ENCODE peak calls at places on chromosomes 6 and 20, in nine cellular contexts. M, T, G, I, P, Z, X, B and E are unnamed samples.

GRCh38 chr6:151036869-151037680 is 171.6 kb downstream of the MTHFD1L start:
- DNase-seq in I (no peak), P (no peak), T (no peak), Z (peak), B (no peak), G (peak), M (no peak), X (no peak), E (peak)

GRCh38 chr6:113626470-113626869 is 230.7 kb upstream of the MARCKS start:
- DNase-seq in I (no peak), T (no peak), B (no peak), X (no peak), M (no peak), Z (no peak), G (no peak), P (no peak), E (no peak)

GRCh38 chr6:90369024-90369519 is 72.4 kb upstream of the BACH2 start:
- DNase-seq in Z (peak), X (peak), I (peak), P (peak), B (peak), G (peak), M (peak), T (peak), E (peak)

GRCh38 chr20:35582741-35583404 is 32.8 kb upstream of the SPAG4 start:
- DNase-seq in G (no peak), I (no peak), X (no peak), B (no peak), M (no peak), Z (no peak), P (no peak), T (no peak), E (no peak)

GRCh38 chr6:144467921-144468320 is 182.8 kb downstream of the UTRN start:
- DNase-seq in G (no peak), P (peak), T (no peak), X (no peak), I (peak), M (no peak), B (no peak), Z (no peak), E (no peak)

GRCh38 chr6:169950558-169950957 is 199.1 kb downstream of the ERMARD start:
- DNase-seq in Z (peak), X (peak), G (peak), P (no peak), T (no peak), I (peak), M (no peak), B (no peak), E (no peak)

GRCh38 chr6:130848945-130849344 is 21.7 kb downstream of the SMLR1 start:
- DNase-seq in G (no peak), I (no peak), B (no peak), Z (no peak), M (no peak), T (no peak), P (peak), X (no peak), E (no peak)

GRCh38 chr6:84774174-84775158 is 10.1 kb upstream of the TBX18 start:
- DNase-seq in T (peak), X (no peak), P (peak), Z (no peak), I (peak), M (peak), G (peak), B (peak), E (no peak)

GRCh38 chr20:25070821-25071473 is 11.0 kb downstream of the VSX1 start:
- DNase-seq in M (no peak), Z (no peak), I (no peak), G (no peak), B (no peak), X (no peak), P (no peak), T (no peak), E (no peak)

GRCh38 chr6:360791-361373 is 30.7 kb upstream of the IRF4 start:
- DNase-seq in M (no peak), T (no peak), I (no peak), P (no peak), G (no peak), X (no peak), Z (no peak), B (no peak), E (no peak)

GRCh38 chr6:134925800-134926199 is 24.1 kb downstream of the ALDH8A1 start:
- DNase-seq in Z (no peak), T (no peak), X (peak), P (peak), M (peak), G (peak), I (no peak), B (no peak), E (peak)

GRCh38 chr6:148423601-148424270 is 81.1 kb downstream of the SASH1 start:
- DNase-seq in G (no peak), B (no peak), I (no peak), M (no peak), T (no peak), P (no peak), Z (no peak), X (peak), E (no peak)

GRCh38 chr6:52020961-52021570 is 66.3 kb downstream of the PKHD1 start:
- DNase-seq in X (peak), B (peak), T (peak), P (peak), Z (peak), G (peak), M (no peak), I (peak), E (no peak)

GRCh38 chr20:60219984-60220540 is 261.8 kb downstream of the CDH26 start:
- DNase-seq in M (no peak), P (no peak), T (no peak), B (no peak), I (no peak), G (no peak), Z (no peak), X (peak), E (no peak)

GRCh38 chr20:43942661-43943285 is 28.1 kb downstream of the TOX2 start:
- DNase-seq in T (no peak), B (no peak), Z (peak), I (no peak), X (peak), P (no peak), G (peak), M (peak), E (peak)

GRCh38 chr6:41702771-41703494 is 32.5 kb downstream of the TFEB start:
- DNase-seq in Z (no peak), T (no peak), B (no peak), P (no peak), X (no peak), I (no peak), G (no peak), M (no peak), E (no peak)

GRCh38 chr20:4375881-4376280 is 345.8 kb upstream of the PRND start:
- DNase-seq in Z (no peak), T (peak), B (no peak), X (peak), G (peak), M (no peak), P (no peak), I (no peak), E (peak)

GRCh38 chr6:56524891-56525703 is 117.6 kb downstream of the DST start:
- DNase-seq in M (no peak), P (no peak), Z (peak), B (no peak), X (peak), I (no peak), T (peak), G (peak), E (peak)

GRCh38 chr6:23533954-23534725 is 591.9 kb upstream of the NRSN1 start:
- DNase-seq in I (no peak), T (no peak), X (no peak), Z (peak), P (no peak), M (no peak), B (no peak), G (no peak), E (peak)

GRCh38 chr6:45808041-45808440 is 207.6 kb downstream of the CLIC5 start:
- DNase-seq in M (no peak), Z (no peak), T (no peak), I (no peak), X (no peak), B (no peak), P (no peak), G (no peak), E (no peak)

GRCh38 chr6:35327349-35328027 is 14.9 kb upstream of the PPARD start:
- DNase-seq in P (peak), M (peak), G (peak), X (peak), I (peak), B (peak), T (peak), Z (peak), E (no peak)

GRCh38 chr6:95511404-95511803 is 65.9 kb upstream of the MANEA start:
- DNase-seq in G (no peak), M (no peak), P (no peak), B (no peak), X (no peak), I (no peak), T (no peak), Z (no peak), E (no peak)

GRCh38 chr6:34273242-34273805 is 24.5 kb upstream of the SMIM29 start:
- DNase-seq in G (no peak), X (peak), M (no peak), T (no peak), Z (no peak), B (peak), P (no peak), I (no peak), E (peak)

GRCh38 chr6:95099410-95099809 is 477.9 kb upstream of the MANEA start:
- DNase-seq in Z (no peak), X (no peak), P (no peak), B (no peak), I (no peak), T (no peak), M (no peak), G (peak), E (no peak)

GRCh38 chr6:73800997-73801396 is 105.0 kb downstream of the CD109 start:
- DNase-seq in T (no peak), I (no peak), P (no peak), M (no peak), G (no peak), Z (no peak), B (no peak), X (no peak), E (no peak)

GRCh38 chr6:16751251-16751946 is 9.9 kb downstream of the ATXN1 start:
- DNase-seq in M (no peak), G (peak), Z (peak), B (no peak), T (no peak), I (no peak), X (no peak), P (no peak), E (peak)

GRCh38 chr6:11785449-11785951 is 6.9 kb upstream of the ADTRP start:
- DNase-seq in Z (peak), T (no peak), G (peak), P (no peak), X (no peak), I (no peak), B (no peak), M (no peak), E (peak)

GRCh38 chr6:121531658-121532167 is 96.3 kb downstream of the GJA1 start:
- DNase-seq in M (no peak), X (no peak), I (no peak), P (no peak), T (no peak), B (no peak), G (no peak), Z (no peak), E (no peak)

GRCh38 chr6:32815115-32815514 is 1.7 kb downstream of the HLA-DOB start:
- DNase-seq in G (peak), Z (no peak), P (no peak), X (peak), M (no peak), T (no peak), B (no peak), I (no peak), E (peak)

GRCh38 chr20:25220810-25221591 is 25.5 kb downstream of the ENTPD6 start:
- DNase-seq in T (no peak), M (no peak), G (no peak), Z (no peak), P (no peak), B (no peak), X (no peak), I (no peak), E (no peak)

GRCh38 chr20:37366749-37367148 is 20.8 kb downstream of the SRC start:
- DNase-seq in I (no peak), G (no peak), X (no peak), M (no peak), P (no peak), B (no peak), T (no peak), Z (no peak), E (no peak)

GRCh38 chr20:34643919-34644318 is 33.0 kb downstream of the PIGU start:
- DNase-seq in Z (peak), I (no peak), X (peak), G (peak), T (no peak), B (no peak), P (no peak), M (no peak), E (peak)

GRCh38 chr20:63056236-63057132 is 49.7 kb upstream of the BHLHE23 start:
- DNase-seq in B (peak), G (peak), I (peak), T (peak), P (peak), M (peak), X (no peak), Z (peak), E (no peak)

GRCh38 chr6:84773431-84774173 is 9.2 kb upstream of the TBX18 start:
- DNase-seq in M (no peak), B (no peak), X (no peak), T (peak), Z (no peak), P (peak), I (peak), G (peak), E (no peak)

GRCh38 chr6:148704539-148704938 is 42.3 kb upstream of the UST start:
- DNase-seq in G (no peak), T (no peak), M (no peak), Z (no peak), X (no peak), B (no peak), P (no peak), I (no peak), E (no peak)

GRCh38 chr20:22576273-22576672 is 8.1 kb downstream of the FOXA2 start:
- DNase-seq in T (no peak), G (no peak), M (no peak), B (no peak), Z (no peak), X (no peak), P (no peak), I (no peak), E (no peak)

GRCh38 chr20:22575737-22576136 is 8.6 kb downstream of the FOXA2 start:
- DNase-seq in B (no peak), T (no peak), Z (no peak), G (no peak), I (no peak), X (no peak), M (no peak), P (no peak), E (no peak)

GRCh38 chr20:22578221-22579118 is 5.9 kb downstream of the FOXA2 start:
- DNase-seq in P (no peak), X (no peak), B (no peak), Z (peak), M (no peak), G (no peak), T (peak), I (peak), E (no peak)

GRCh38 chr20:22577515-22578220 is 6.7 kb downstream of the FOXA2 start:
- DNase-seq in G (no peak), I (peak), X (no peak), T (peak), Z (peak), B (no peak), M (no peak), P (peak), E (no peak)

DNA sequence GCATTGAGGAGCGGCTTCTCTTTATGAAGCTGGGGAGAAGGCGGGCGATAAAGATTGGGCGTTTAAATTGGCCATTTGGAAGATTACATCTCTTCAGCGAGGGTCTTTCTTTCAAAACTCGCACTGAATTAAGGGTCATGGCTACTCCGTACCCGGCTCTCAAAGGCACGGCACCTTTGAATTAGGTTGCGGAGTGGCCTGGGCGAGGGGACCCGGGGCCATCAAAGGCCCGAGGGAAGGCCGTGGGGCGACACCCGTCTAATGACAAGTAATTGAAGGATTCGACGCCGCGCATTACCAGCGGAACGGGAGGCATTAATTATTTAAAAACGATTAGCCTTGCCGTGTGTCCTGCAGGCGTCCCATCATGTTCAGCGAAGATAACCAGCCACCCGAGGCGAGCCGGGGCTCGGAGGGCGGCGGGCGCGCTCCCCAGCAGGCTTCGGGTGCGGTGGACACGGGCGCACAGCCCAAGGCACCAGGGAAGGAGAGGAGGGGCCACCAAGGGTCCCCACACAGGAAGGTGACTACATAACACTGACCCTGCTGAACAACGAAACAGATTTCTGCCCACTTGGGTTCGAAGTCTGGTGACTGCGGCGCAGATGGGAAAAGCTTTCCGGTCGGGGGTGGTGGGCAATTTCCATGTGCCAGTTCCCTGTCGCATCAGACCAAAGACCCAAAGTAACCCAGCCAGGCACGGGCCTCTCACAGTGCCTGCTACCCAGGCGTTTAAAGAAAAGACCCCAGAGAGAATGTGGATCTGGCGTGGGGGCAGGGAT is 7.4 kb downstream of the FOXA2 start:
- DNase-seq in P (no peak), Z (no peak), G (no peak), T (no peak), B (no peak), M (no peak), X (no peak), I (peak), E (no peak)
- TF ChIP-seq EZH2 in P (peak), Z (no peak), G (no peak), T (peak), B (no peak), M (no peak), X (no peak), I (peak), E (no peak)

GRCh38 chr6:5996701-5997419 is 9.9 kb downstream of the NRN1 start:
- DNase-seq in P (peak), I (peak), X (no peak), M (no peak), Z (no peak), T (peak), G (peak), B (no peak), E (no peak)

GRCh38 chr6:5995705-5996686 is 10.7 kb downstream of the NRN1 start:
- DNase-seq in Z (no peak), M (no peak), I (peak), T (peak), B (peak), P (peak), G (peak), X (no peak), E (no peak)

GRCh38 chr6:5997420-5998093 is 9.2 kb downstream of the NRN1 start:
- DNase-seq in X (no peak), G (peak), T (no peak), I (peak), P (peak), B (no peak), M (no peak), Z (no peak), E (no peak)

GRCh38 chr6:5994234-5994998 is 12.3 kb downstream of the NRN1 start:
- DNase-seq in P (peak), G (no peak), B (no peak), I (peak), M (no peak), Z (no peak), X (no peak), T (no peak), E (no peak)

GRCh38 chr6:5994999-5995698 is 11.6 kb downstream of the NRN1 start:
- DNase-seq in T (no peak), M (no peak), P (no peak), I (no peak), X (no peak), G (no peak), B (no peak), Z (no peak), E (no peak)
- TF ChIP-seq EZH2 in T (peak), M (no peak), P (peak), I (peak), X (no peak), G (peak), B (no peak), Z (no peak), E (peak)

GRCh38 chr20:47784599-47785320 is 521 bp downstream of the SULF2 start:
- DNase-seq in T (peak), P (peak), B (no peak), X (peak), M (peak), Z (peak), I (peak), G (peak), E (peak)
- TF ChIP-seq EZH2 in T (no peak), P (no peak), B (no peak), X (peak), M (no peak), Z (no peak), I (no peak), G (no peak), E (no peak)

GRCh38 chr6:149987602-149988107 is 23.9 kb downstream of the ULBP1 start:
- DNase-seq in X (no peak), T (no peak), G (no peak), I (no peak), B (no peak), Z (no peak), P (no peak), M (no peak), E (no peak)
- TF ChIP-seq EZH2 in X (no peak), T (peak), G (no peak), I (peak), B (no peak), Z (no peak), P (no peak), M (no peak), E (no peak)

GRCh38 chr20:46204594-46205205 is 86.6 kb downstream of the CD40 start:
- DNase-seq in X (no peak), T (no peak), P (no peak), Z (no peak), I (no peak), B (no peak), G (no peak), M (no peak), E (no peak)
- TF ChIP-seq EZH2 in X (no peak), T (no peak), P (no peak), Z (no peak), I (no peak), B (no peak), G (no peak), M (no peak), E (no peak)

DNA sequence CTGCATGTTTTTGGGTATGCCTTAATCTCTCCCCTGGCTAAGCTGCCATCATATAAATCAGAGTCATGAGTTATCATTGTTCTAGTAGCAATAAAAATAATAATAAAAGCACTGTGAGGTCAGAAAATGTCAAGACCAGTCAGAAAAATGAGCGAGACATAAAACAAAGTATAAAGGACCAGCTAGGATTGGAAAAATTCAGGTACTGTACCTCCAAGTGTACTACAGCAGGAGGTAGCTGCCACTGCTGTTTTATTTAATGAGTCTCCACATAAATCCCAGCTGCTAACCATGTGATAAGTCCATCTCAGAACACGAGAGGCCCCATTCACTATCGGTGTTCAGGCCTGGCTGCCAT is 177.4 kb downstream of the FOXC1 start:
- DNase-seq in I (no peak), X (no peak), M (no peak), G (no peak), T (no peak), Z (no peak), P (no peak), B (no peak), E (no peak)
- TF ChIP-seq EZH2 in I (no peak), X (no peak), M (no peak), G (no peak), T (no peak), Z (no peak), P (no peak), B (no peak), E (no peak)